ENCODE peak calls at places on chromosomes 12 and 14, in nine cellular contexts. X is IMR-90, W is ovary, L is heart left ventricle, G is vagina, A is HCT116, D is esophagus squamous epithelium, E is tibial nerve, P is transverse colon. T is an unnamed sample.
A peak's percentile ranks its signal among the peaks of the same experiment; 100 is the strongest.

GRCh38 chr12:14846878-14847580 is 3.7 kb upstream of the ART4 start:
- DNase-seq in X (no peak), W (no peak), L (no peak), G (no peak), A (no peak), D (no peak), E (no peak), P (no peak), T (no peak)

GRCh38 chr12:65845751-65846537 is 21.7 kb downstream of the HMGA2 start:
- DNase-seq in X (peak; percentile 36), W (no peak), L (no peak), G (no peak), A (no peak), D (no peak), E (no peak), P (no peak), T (no peak)

GRCh38 chr14:91806716-91807115 is 60.6 kb downstream of the TC2N start:
- DNase-seq in X (no peak), W (no peak), L (no peak), G (no peak), A (no peak), D (no peak), E (no peak), P (no peak), T (no peak)

GRCh38 chr12:113471619-113472171 is at the start of gene LHX5:
- DNase-seq in X (peak; percentile 13), W (no peak), L (no peak), G (no peak), A (no peak), D (no peak), E (no peak), P (no peak), T (no peak)

GRCh38 chr14:95662376-95663186 is 23.6 kb upstream of the TCL1B start:
- DNase-seq in X (no peak), W (no peak), L (no peak), G (no peak), A (no peak), D (no peak), E (no peak), P (no peak), T (no peak)

GRCh38 chr14:65170318-65170717 is 68.0 kb upstream of the MAX start:
- DNase-seq in X (no peak), W (no peak), L (no peak), G (no peak), A (no peak), D (no peak), E (no peak), P (no peak), T (no peak)

GRCh38 chr12:52910248-52910883 is 5.5 kb upstream of the KRT8 start:
- DNase-seq in X (no peak), W (no peak), L (no peak), G (no peak), A (no peak), D (no peak), E (no peak), P (no peak), T (no peak)

GRCh38 chr12:27332407-27333310 is at the start of gene BMAL2:
- DNase-seq in X (peak; percentile 43), W (no peak), L (peak; percentile 44), G (no peak), A (no peak), D (no peak), E (no peak), P (peak; percentile 47), T (peak; percentile 27)

GRCh38 chr14:68783408-68784297 is 9.2 kb downstream of the ZFP36L1 start:
- DNase-seq in X (no peak), W (no peak), L (peak; percentile 11), G (peak; percentile 55), A (no peak), D (no peak), E (no peak), P (peak; percentile 65), T (peak; percentile 18)

GRCh38 chr12:13049816-13050215 is 5.6 kb downstream of the FAM234B start:
- DNase-seq in X (peak; percentile 65), W (no peak), L (no peak), G (no peak), A (no peak), D (no peak), E (no peak), P (no peak), T (no peak)

GRCh38 chr12:64627781-64628180 is 17.5 kb downstream of the RASSF3 start:
- DNase-seq in X (peak; percentile 95), W (no peak), L (no peak), G (no peak), A (no peak), D (no peak), E (no peak), P (no peak), T (no peak)

GRCh38 chr14:22794533-22794932 is 20.7 kb downstream of the SLC7A7 start:
- DNase-seq in X (no peak), W (no peak), L (no peak), G (no peak), A (no peak), D (no peak), E (no peak), P (peak; percentile 30), T (no peak)
- TF ChIP-seq POLR2A in X (no peak), W (no peak), L (no peak), G (no peak), A (no peak), D (no peak), E (no peak), P (no peak), T (no peak)

GRCh38 chr12:104510145-104510872 is 53.6 kb downstream of the CHST11 start:
- DNase-seq in X (no peak), W (no peak), L (no peak), G (no peak), A (no peak), D (no peak), E (no peak), P (no peak), T (no peak)

GRCh38 chr12:104513681-104514080 is 56.9 kb downstream of the CHST11 start:
- DNase-seq in X (no peak), W (no peak), L (no peak), G (no peak), A (no peak), D (no peak), E (no peak), P (no peak), T (no peak)

GRCh38 chr12:104508752-104509446 is 52.2 kb downstream of the CHST11 start:
- DNase-seq in X (no peak), W (no peak), L (no peak), G (no peak), A (no peak), D (no peak), E (no peak), P (no peak), T (no peak)

GRCh38 chr12:104507672-104508071 is 50.9 kb downstream of the CHST11 start:
- DNase-seq in X (no peak), W (no peak), L (no peak), G (no peak), A (no peak), D (no peak), E (no peak), P (no peak), T (no peak)

GRCh38 chr12:104510873-104511243 is 54.1 kb downstream of the CHST11 start:
- DNase-seq in X (no peak), W (no peak), L (no peak), G (no peak), A (no peak), D (no peak), E (no peak), P (no peak), T (no peak)
- H3K36me3 ChIP-seq in X (no peaks in the 10 kb centered on the region), W (no peaks in the 10 kb centered on the region), L (no peaks in the 10 kb centered on the region), G (no peaks in the 10 kb centered on the region), A (no peaks in the 10 kb centered on the region), D (no peaks in the 10 kb centered on the region), E (no peaks in the 10 kb centered on the region), P (no peaks in the 10 kb centered on the region), T (no peaks in the 10 kb centered on the region)

GRCh38 chr12:47903151-47903611 is 1.6 kb downstream of the VDR start:
- DNase-seq in X (peak; percentile 76), W (no peak), L (no peak), G (no peak), A (no peak), D (no peak), E (no peak), P (peak; percentile 76), T (no peak)

GRCh38 chr12:47905313-47905730 is 528 bp upstream of the VDR start:
- DNase-seq in X (no peak), W (peak; percentile 56), L (peak; percentile 59), G (no peak), A (no peak), D (no peak), E (no peak), P (peak; percentile 84), T (no peak)

GRCh38 chr12:47902131-47902639 is 2.6 kb downstream of the VDR start:
- DNase-seq in X (no peak), W (no peak), L (no peak), G (no peak), A (no peak), D (no peak), E (no peak), P (no peak), T (no peak)

GRCh38 chr12:47904647-47905312 is at the start of gene VDR:
- DNase-seq in X (peak; percentile 65), W (peak; percentile 72), L (peak; percentile 82), G (no peak), A (peak; percentile 87), D (no peak), E (peak; percentile 53), P (peak; percentile 88), T (peak; percentile 71)

DNA sequence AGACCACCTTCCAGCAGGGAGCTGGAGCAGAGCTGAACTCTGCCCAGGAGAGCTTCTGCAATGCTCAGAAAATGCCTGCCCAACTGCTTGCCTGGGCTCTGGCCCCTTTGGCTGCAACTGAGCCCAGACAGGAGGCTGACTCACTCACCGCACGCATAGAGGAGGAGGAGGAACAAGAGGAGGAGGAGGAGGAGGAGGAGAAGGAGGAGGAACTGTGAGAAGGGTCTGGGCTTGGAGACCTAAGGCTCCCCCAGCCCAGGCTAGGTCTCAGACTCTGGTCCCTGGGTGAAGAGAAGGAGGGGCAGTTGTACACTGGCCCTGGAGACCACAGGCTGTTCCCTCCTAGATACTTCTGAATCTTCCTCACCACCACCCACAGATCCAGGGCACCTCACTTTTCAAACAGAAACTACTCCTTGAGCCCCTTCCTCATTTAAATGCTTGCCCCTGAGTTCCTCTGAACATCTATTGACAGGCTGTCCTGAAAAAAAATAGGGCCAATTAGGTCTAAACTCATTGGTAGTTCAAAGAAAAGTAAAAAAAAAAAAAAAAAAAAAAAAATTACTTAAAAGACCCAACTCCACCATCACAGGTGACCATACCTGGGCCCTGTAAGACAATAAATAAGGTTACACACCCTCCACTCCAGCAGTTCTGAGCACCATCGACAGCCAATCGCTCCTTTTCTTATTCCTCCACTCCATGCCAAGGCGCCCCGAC is 707 bp downstream of the VDR start:
- DNase-seq in X (peak; percentile 82), W (peak; percentile 49), L (peak; percentile 52), G (no peak), A (peak; percentile 29), D (no peak), E (peak; percentile 41), P (peak; percentile 73), T (peak; percentile 57)
- TF ChIP-seq POLR2A in X (peak; percentile 29), W (no peak), L (no peak), G (no peak), A (no peak), D (no peak), E (no peak), P (peak; percentile 68), T (no peak)

DNA sequence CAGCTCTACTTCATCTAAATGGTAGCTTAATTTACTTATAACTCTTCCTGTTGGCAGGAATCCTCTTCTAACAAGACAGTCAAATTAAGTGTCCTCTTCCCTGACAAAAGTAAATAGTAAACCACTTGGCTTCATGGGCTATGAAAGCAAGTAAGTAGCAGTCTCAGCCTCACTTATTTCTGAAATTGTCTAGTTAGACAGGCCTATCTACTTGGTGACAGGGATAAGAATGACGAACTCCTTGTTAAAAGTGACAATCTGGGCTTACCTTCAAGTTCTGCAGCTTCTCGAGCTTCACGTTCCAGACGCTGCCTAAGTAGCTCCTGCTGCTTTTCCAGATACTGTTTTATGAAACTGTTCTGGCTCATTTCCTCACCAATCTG is 4.7 kb downstream of the ACIN1 start:
- DNase-seq in X (no peak), W (no peak), L (no peak), G (no peak), A (no peak), D (no peak), E (no peak), P (no peak), T (no peak)
- H3K36me3 ChIP-seq in X (peaks cover 21% of the 10 kb centered on the region), W (no peaks in the 10 kb centered on the region), L (peaks cover 81% of the 10 kb centered on the region), G (peaks cover 65% of the 10 kb centered on the region), A (peaks cover 53% of the 10 kb centered on the region), D (peaks cover 23% of the 10 kb centered on the region), E (peaks cover 3% of the 10 kb centered on the region), P (no peaks in the 10 kb centered on the region), T (no peaks in the 10 kb centered on the region)